ENCODE peak calls at places on chromosomes 12 and 14, in six cellular contexts. One of them, this sample, is unnamed.

GRCh38 chr12:64892561-64892960 is 68.1 kb downstream of the TBC1D30 start:
- DNase-seq in HCT116: no peak
- DNase-seq in RWPE2: no peak
- DNase-seq in small intestine: no peak
- DNase-seq in DND-41: no peak
- DNase-seq in gastrocnemius medialis: no peak
- DNase-seq in this sample: no peak

GRCh38 chr14:90453401-90453951 is 56.6 kb downstream of the CALM1 start:
- DNase-seq in HCT116: no peak
- DNase-seq in RWPE2: no peak
- DNase-seq in small intestine: no peak
- DNase-seq in DND-41: no peak
- DNase-seq in gastrocnemius medialis: no peak
- DNase-seq in this sample: no peak

GRCh38 chr14:54211562-54212308 is 185.1 kb upstream of the CDKN3 start:
- DNase-seq in HCT116: peak; percentile 64
- DNase-seq in RWPE2: no peak
- DNase-seq in small intestine: no peak
- DNase-seq in DND-41: no peak
- DNase-seq in gastrocnemius medialis: no peak
- DNase-seq in this sample: no peak

GRCh38 chr14:68203871-68204270 is 384.3 kb downstream of the RAD51B start:
- DNase-seq in HCT116: no peak
- DNase-seq in RWPE2: no peak
- DNase-seq in small intestine: no peak
- DNase-seq in DND-41: no peak
- DNase-seq in gastrocnemius medialis: no peak
- DNase-seq in this sample: no peak

GRCh38 chr12:62605972-62606371 is 139.3 kb downstream of the MON2 start:
- DNase-seq in HCT116: no peak
- DNase-seq in RWPE2: no peak
- DNase-seq in small intestine: no peak
- DNase-seq in DND-41: no peak
- DNase-seq in gastrocnemius medialis: no peak
- DNase-seq in this sample: no peak

GRCh38 chr14:22010532-22011242 is 337.1 kb upstream of the OR4E1 start:
- DNase-seq in HCT116: no peak
- DNase-seq in RWPE2: no peak
- DNase-seq in small intestine: no peak
- DNase-seq in DND-41: no peak
- DNase-seq in gastrocnemius medialis: no peak
- DNase-seq in this sample: no peak

GRCh38 chr12:45572114-45572513 is 157.4 kb upstream of the ARID2 start:
- DNase-seq in HCT116: no peak
- DNase-seq in RWPE2: no peak
- DNase-seq in small intestine: peak; percentile 79
- DNase-seq in DND-41: no peak
- DNase-seq in gastrocnemius medialis: no peak
- DNase-seq in this sample: no peak

GRCh38 chr12:93108958-93109357 is 179.9 kb upstream of the EEA1 start:
- DNase-seq in HCT116: no peak
- DNase-seq in RWPE2: no peak
- DNase-seq in small intestine: no peak
- DNase-seq in DND-41: no peak
- DNase-seq in gastrocnemius medialis: no peak
- DNase-seq in this sample: no peak

GRCh38 chr12:49636979-49637378 is 13.6 kb downstream of the PRPF40B start:
- DNase-seq in HCT116: peak; percentile 22
- DNase-seq in RWPE2: no peak
- DNase-seq in small intestine: peak; percentile 59
- DNase-seq in DND-41: peak; percentile 79
- DNase-seq in gastrocnemius medialis: peak; percentile 49
- DNase-seq in this sample: peak; percentile 59

GRCh38 chr14:65104791-65105190 is 2.5 kb upstream of the MAX start:
- DNase-seq in HCT116: no peak
- DNase-seq in RWPE2: no peak
- DNase-seq in small intestine: peak; percentile 54
- DNase-seq in DND-41: no peak
- DNase-seq in gastrocnemius medialis: no peak
- DNase-seq in this sample: no peak

GRCh38 chr12:51879102-51879501 is 8.8 kb upstream of the ANKRD33 start:
- DNase-seq in HCT116: no peak
- DNase-seq in RWPE2: no peak
- DNase-seq in small intestine: no peak
- DNase-seq in DND-41: no peak
- DNase-seq in gastrocnemius medialis: no peak
- DNase-seq in this sample: no peak

GRCh38 chr12:69897744-69898143 is 72.7 kb downstream of the MYRFL start:
- DNase-seq in HCT116: no peak
- DNase-seq in RWPE2: no peak
- DNase-seq in small intestine: no peak
- DNase-seq in DND-41: no peak
- DNase-seq in gastrocnemius medialis: peak; percentile 37
- DNase-seq in this sample: no peak

GRCh38 chr14:89292579-89293348 is 124.3 kb downstream of the FOXN3 start:
- DNase-seq in HCT116: no peak
- DNase-seq in RWPE2: no peak
- DNase-seq in small intestine: no peak
- DNase-seq in DND-41: no peak
- DNase-seq in gastrocnemius medialis: no peak
- DNase-seq in this sample: no peak

GRCh38 chr14:89294872-89295271 is 122.2 kb downstream of the FOXN3 start:
- DNase-seq in HCT116: no peak
- DNase-seq in RWPE2: no peak
- DNase-seq in small intestine: no peak
- DNase-seq in DND-41: no peak
- DNase-seq in gastrocnemius medialis: no peak
- DNase-seq in this sample: no peak

GRCh38 chr14:89291351-89291940 is 125.6 kb downstream of the FOXN3 start:
- DNase-seq in HCT116: no peak
- DNase-seq in RWPE2: no peak
- DNase-seq in small intestine: no peak
- DNase-seq in DND-41: no peak
- DNase-seq in gastrocnemius medialis: no peak
- DNase-seq in this sample: no peak

GRCh38 chr14:89294060-89294459 is 123.0 kb downstream of the FOXN3 start:
- DNase-seq in HCT116: no peak
- DNase-seq in RWPE2: no peak
- DNase-seq in small intestine: no peak
- DNase-seq in DND-41: no peak
- DNase-seq in gastrocnemius medialis: no peak
- DNase-seq in this sample: no peak

DNA sequence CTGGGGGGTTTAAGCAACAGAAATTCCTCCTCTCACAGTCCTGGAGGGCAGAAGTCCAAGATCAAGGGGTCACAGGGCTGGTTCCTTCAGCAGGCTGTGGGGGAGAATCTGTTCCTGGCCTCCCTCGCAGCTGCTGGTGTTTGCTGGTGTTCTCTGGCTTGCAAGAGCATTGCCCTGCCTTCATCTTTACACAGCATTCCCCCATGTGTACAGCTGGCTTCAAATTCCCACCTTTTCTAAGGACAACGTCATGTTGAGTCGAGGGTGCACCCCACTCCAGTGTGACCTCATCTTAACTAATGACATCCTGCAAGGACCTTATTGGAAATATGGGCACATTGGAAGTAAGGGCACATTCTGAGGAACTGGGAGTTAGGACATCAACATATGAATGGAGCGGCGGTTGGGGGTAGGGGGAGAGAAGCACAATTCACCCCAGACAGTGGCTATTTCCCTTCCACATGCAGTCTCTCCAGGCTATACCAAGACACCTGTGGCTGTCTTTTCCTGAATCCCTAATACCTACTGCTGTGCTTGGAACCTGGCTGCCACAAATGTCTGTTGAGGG is 123.6 kb downstream of the FOXN3 start:
- DNase-seq in HCT116: no peak
- DNase-seq in RWPE2: no peak
- DNase-seq in small intestine: no peak
- DNase-seq in DND-41: no peak
- DNase-seq in gastrocnemius medialis: no peak
- DNase-seq in this sample: no peak
- H3K36me3 ChIP-seq in HCT116: no peaks in the 10 kb centered on the region
- H3K36me3 ChIP-seq in RWPE2: no peaks in the 10 kb centered on the region
- H3K36me3 ChIP-seq in small intestine: peaks cover 2% of the 10 kb centered on the region
- H3K36me3 ChIP-seq in DND-41: peaks cover 28% of the 10 kb centered on the region
- H3K36me3 ChIP-seq in gastrocnemius medialis: no peaks in the 10 kb centered on the region
- H3K36me3 ChIP-seq in this sample: no peaks in the 10 kb centered on the region

DNA sequence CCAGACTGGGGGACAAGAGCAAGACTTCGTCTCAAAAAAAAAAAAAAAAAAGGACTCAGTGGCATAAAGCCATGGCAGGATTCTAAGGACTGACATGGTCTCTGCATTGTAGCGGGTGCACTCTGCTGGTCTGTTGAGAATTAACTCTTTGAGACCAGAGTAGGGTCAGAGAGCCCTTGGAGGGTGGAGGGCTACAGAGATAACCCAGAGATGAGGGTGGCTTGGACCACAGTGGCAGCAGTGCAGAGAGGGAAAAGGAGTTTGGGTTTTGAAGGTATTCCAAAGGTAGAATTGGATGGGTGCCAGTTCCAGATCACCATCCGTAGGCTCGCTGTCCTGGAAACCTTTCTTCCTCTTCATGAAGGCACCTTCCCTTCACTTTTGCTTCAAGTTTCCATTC is 14.3 kb upstream of the DYNC1H1 start:
- DNase-seq in HCT116: no peak
- DNase-seq in RWPE2: no peak
- DNase-seq in small intestine: no peak
- DNase-seq in DND-41: no peak
- DNase-seq in gastrocnemius medialis: no peak
- DNase-seq in this sample: no peak
- H3K4me1 ChIP-seq in HCT116: peaks cover 5% of the 10 kb centered on the region
- H3K4me1 ChIP-seq in RWPE2: no peaks in the 10 kb centered on the region
- H3K4me1 ChIP-seq in small intestine: no peaks in the 10 kb centered on the region
- H3K4me1 ChIP-seq in DND-41: peaks cover 24% of the 10 kb centered on the region
- H3K4me1 ChIP-seq in gastrocnemius medialis: peaks cover 20% of the 10 kb centered on the region
- H3K4me1 ChIP-seq in this sample: peaks cover 13% of the 10 kb centered on the region

DNA sequence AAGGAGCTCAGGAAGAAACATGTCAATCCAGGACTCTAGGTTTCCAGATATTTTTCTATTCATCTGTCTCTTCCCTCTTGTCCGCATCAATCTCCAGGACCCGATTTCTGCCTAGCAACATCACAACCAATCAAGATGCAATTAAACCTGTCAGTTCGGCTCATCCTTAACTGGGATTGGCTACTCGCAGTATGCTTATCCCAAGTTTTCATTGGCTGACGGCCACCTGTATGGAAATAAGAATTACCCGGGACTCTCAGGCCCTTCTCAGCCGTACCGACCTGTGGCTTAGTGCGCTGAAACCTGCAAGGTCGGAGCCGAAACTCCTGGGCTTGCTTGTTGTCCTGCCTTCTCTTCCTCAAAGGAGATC is 20.4 kb upstream of the ATP5MC2 start:
- DNase-seq in HCT116: peak; percentile 95
- DNase-seq in RWPE2: peak; percentile 86
- DNase-seq in small intestine: peak; percentile 97
- DNase-seq in DND-41: no peak
- DNase-seq in gastrocnemius medialis: peak; percentile 49
- DNase-seq in this sample: no peak
- H3K4me3 ChIP-seq in HCT116: peak overlapping the region; percentile 53
- H3K4me3 ChIP-seq in RWPE2: peak overlapping the region; percentile 15
- H3K4me3 ChIP-seq in small intestine: no peak overlapping the region
- H3K4me3 ChIP-seq in DND-41: no peak overlapping the region
- H3K4me3 ChIP-seq in gastrocnemius medialis: peak overlapping the region; percentile 32
- H3K4me3 ChIP-seq in this sample: no peak overlapping the region

DNA sequence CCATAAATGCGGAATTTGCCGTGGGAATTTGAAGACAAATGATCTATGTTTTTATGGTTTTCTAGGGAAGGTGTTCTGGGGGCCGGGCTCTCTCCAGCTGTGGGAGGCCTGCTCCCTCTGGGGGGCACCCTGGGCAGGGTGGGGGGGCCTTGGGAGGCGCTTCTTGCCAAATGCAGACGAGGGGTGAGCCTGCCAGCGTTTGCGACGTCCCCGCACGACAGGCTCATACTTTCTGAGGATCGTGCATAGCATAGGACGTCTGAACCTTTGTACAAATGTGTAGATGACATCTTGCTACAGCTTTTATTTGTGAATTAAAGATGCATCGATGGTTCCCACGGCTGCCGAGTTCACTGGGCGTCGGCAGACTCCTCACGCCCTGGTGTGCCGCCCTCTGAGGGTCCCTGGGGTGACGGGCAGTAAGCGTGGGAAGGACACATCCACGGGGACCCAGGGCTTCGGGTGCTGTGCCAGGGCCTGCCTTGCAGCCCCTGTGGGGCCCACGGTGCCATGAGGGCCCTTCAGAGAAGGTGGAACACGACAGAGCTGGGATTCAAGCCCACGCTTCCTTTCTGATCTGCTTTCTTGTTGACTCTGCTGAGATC is 42.3 kb downstream of the KIF26A start:
- DNase-seq in HCT116: no peak
- DNase-seq in RWPE2: no peak
- DNase-seq in small intestine: no peak
- DNase-seq in DND-41: no peak
- DNase-seq in gastrocnemius medialis: no peak
- DNase-seq in this sample: no peak
- H3K36me3 ChIP-seq in HCT116: no peaks in the 10 kb centered on the region
- H3K36me3 ChIP-seq in RWPE2: no peaks in the 10 kb centered on the region
- H3K36me3 ChIP-seq in small intestine: no peaks in the 10 kb centered on the region
- H3K36me3 ChIP-seq in DND-41: no peaks in the 10 kb centered on the region
- H3K36me3 ChIP-seq in gastrocnemius medialis: no peaks in the 10 kb centered on the region
- H3K36me3 ChIP-seq in this sample: no peaks in the 10 kb centered on the region

GRCh38 chr14:93725002-93725582 is 63.2 kb downstream of the PRIMA1 start:
- DNase-seq in HCT116: no peak
- DNase-seq in RWPE2: peak; percentile 51
- DNase-seq in small intestine: no peak
- DNase-seq in DND-41: no peak
- DNase-seq in gastrocnemius medialis: no peak
- DNase-seq in this sample: no peak
- H3K4me1 ChIP-seq in HCT116: peaks cover 2% of the 10 kb centered on the region
- H3K4me1 ChIP-seq in RWPE2: no peaks in the 10 kb centered on the region
- H3K4me1 ChIP-seq in small intestine: no peaks in the 10 kb centered on the region
- H3K4me1 ChIP-seq in DND-41: no peaks in the 10 kb centered on the region
- H3K4me1 ChIP-seq in gastrocnemius medialis: no peaks in the 10 kb centered on the region
- H3K4me1 ChIP-seq in this sample: no peaks in the 10 kb centered on the region

GRCh38 chr12:90010089-90010488 is 301.5 kb upstream of the ATP2B1 start:
- DNase-seq in HCT116: no peak
- DNase-seq in RWPE2: no peak
- DNase-seq in small intestine: no peak
- DNase-seq in DND-41: no peak
- DNase-seq in gastrocnemius medialis: no peak
- DNase-seq in this sample: no peak
- H3K4me3 ChIP-seq in HCT116: no peak overlapping the region
- H3K4me3 ChIP-seq in RWPE2: no peak overlapping the region
- H3K4me3 ChIP-seq in small intestine: no peak overlapping the region
- H3K4me3 ChIP-seq in DND-41: no peak overlapping the region
- H3K4me3 ChIP-seq in gastrocnemius medialis: no peak overlapping the region
- H3K4me3 ChIP-seq in this sample: no peak overlapping the region

GRCh38 chr14:20314026-20314425 is 8.3 kb upstream of the TTC5 start:
- DNase-seq in HCT116: no peak
- DNase-seq in RWPE2: no peak
- DNase-seq in small intestine: no peak
- DNase-seq in DND-41: no peak
- DNase-seq in gastrocnemius medialis: no peak
- DNase-seq in this sample: no peak
- H3K36me3 ChIP-seq in HCT116: peaks cover 48% of the 10 kb centered on the region
- H3K36me3 ChIP-seq in RWPE2: peaks cover 76% of the 10 kb centered on the region
- H3K36me3 ChIP-seq in small intestine: peaks cover 11% of the 10 kb centered on the region
- H3K36me3 ChIP-seq in DND-41: peaks cover 69% of the 10 kb centered on the region
- H3K36me3 ChIP-seq in gastrocnemius medialis: no peaks in the 10 kb centered on the region
- H3K36me3 ChIP-seq in this sample: peaks cover 21% of the 10 kb centered on the region